ENCODE peak calls at places on chromosomes 3 and 15, in seven cellular contexts. L is EH; V is activated naive CD4-positive, alpha-beta T cell; U is naive thymus-derived CD8-positive, alpha-beta T cell; J is AG10803; Z is sciatic nerve; P is NCI-H2029 treated with DMSO at 0.1 percent for 48 hours. K is an unnamed sample.

GRCh38 chr15:92091155-92091734 is 237.7 kb downstream of the SLCO3A1 start:
- DNase-seq in L (peak), V (no peak), U (no peak), J (peak), Z (no peak), P (no peak), K (no peak)

GRCh38 chr3:27708246-27708645 is 13.9 kb downstream of the EOMES start:
- DNase-seq in L (no peak), V (no peak), U (no peak), J (no peak), Z (no peak), P (no peak), K (peak)

GRCh38 chr3:106114220-106114619 is 245.4 kb upstream of the CBLB start:
- DNase-seq in L (peak), V (no peak), U (no peak), J (peak), Z (no peak), P (no peak), K (peak)

GRCh38 chr15:40600956-40601355 is 6.9 kb downstream of the KNL1 start:
- DNase-seq in L (no peak), V (no peak), U (no peak), J (no peak), Z (no peak), P (no peak), K (no peak)

GRCh38 chr3:193665370-193665989 is 72.5 kb downstream of the OPA1 start:
- DNase-seq in L (peak), V (no peak), U (peak), J (peak), Z (no peak), P (peak), K (peak)

GRCh38 chr3:132721479-132722164 is 587 bp downstream of the NPHP3 start:
- DNase-seq in L (peak), V (no peak), U (no peak), J (peak), Z (peak), P (peak), K (peak)

GRCh38 chr15:71278989-71279756 is 163.9 kb downstream of the THSD4 start:
- DNase-seq in L (peak), V (no peak), U (no peak), J (peak), Z (peak), P (peak), K (peak)

GRCh38 chr15:57485869-57486268 is 105.8 kb upstream of the MYZAP start:
- DNase-seq in L (peak), V (no peak), U (no peak), J (peak), Z (no peak), P (no peak), K (peak)

GRCh38 chr15:97446138-97446537 is 514.4 kb upstream of the ARRDC4 start:
- DNase-seq in L (no peak), V (no peak), U (no peak), J (no peak), Z (no peak), P (no peak), K (no peak)

GRCh38 chr3:138862924-138863775 is 28.4 kb upstream of the PIK3CB start:
- DNase-seq in L (peak), V (no peak), U (no peak), J (peak), Z (no peak), P (no peak), K (peak)

GRCh38 chr15:89150762-89151305 is 62.6 kb downstream of the ABHD2 start:
- DNase-seq in L (no peak), V (no peak), U (no peak), J (no peak), Z (no peak), P (peak), K (no peak)

GRCh38 chr3:140859592-140860336 is 81.9 kb upstream of the SLC25A36 start:
- DNase-seq in L (peak), V (no peak), U (no peak), J (no peak), Z (no peak), P (peak), K (peak)

GRCh38 chr3:49333091-49333490 is 6.8 kb downstream of the USP4 start:
- DNase-seq in L (peak), V (no peak), U (peak), J (peak), Z (no peak), P (no peak), K (no peak)

GRCh38 chr3:49157289-49157688 is 8.8 kb downstream of the CCDC71 start:
- DNase-seq in L (no peak), V (no peak), U (no peak), J (no peak), Z (no peak), P (no peak), K (no peak)

GRCh38 chr15:90859234-90860131 is 8.9 kb upstream of the FURIN start:
- DNase-seq in L (peak), V (no peak), U (no peak), J (no peak), Z (no peak), P (no peak), K (no peak)

GRCh38 chr3:127488740-127489139 is 101.8 kb downstream of the TPRA1 start:
- DNase-seq in L (no peak), V (no peak), U (no peak), J (no peak), Z (peak), P (no peak), K (no peak)

GRCh38 chr3:113148307-113148703 is 63.1 kb upstream of the BOC start:
- DNase-seq in L (no peak), V (no peak), U (no peak), J (no peak), Z (no peak), P (no peak), K (no peak)

GRCh38 chr15:77292924-77293558 is 126.9 kb downstream of the PEAK1 start:
- DNase-seq in L (peak), V (no peak), U (no peak), J (no peak), Z (no peak), P (no peak), K (no peak)

GRCh38 chr3:135017494-135017893 is 222.4 kb downstream of the EPHB1 start:
- DNase-seq in L (no peak), V (no peak), U (no peak), J (no peak), Z (no peak), P (peak), K (no peak)

GRCh38 chr3:181947606-181948005 is 235.9 kb downstream of the SOX2 start:
- DNase-seq in L (no peak), V (no peak), U (no peak), J (no peak), Z (no peak), P (no peak), K (no peak)

GRCh38 chr15:90059208-90059985 is 42.9 kb downstream of the IDH2 start:
- DNase-seq in L (no peak), V (peak), U (peak), J (no peak), Z (peak), P (peak), K (no peak)

GRCh38 chr3:107690522-107691138 is 167.9 kb downstream of the BBX start:
- DNase-seq in L (peak), V (no peak), U (peak), J (peak), Z (no peak), P (peak), K (peak)

GRCh38 chr3:177439729-177440269 is 242.5 kb upstream of the TBL1XR1 start:
- DNase-seq in L (peak), V (no peak), U (no peak), J (peak), Z (no peak), P (no peak), K (no peak)

GRCh38 chr3:194658477-194659242 is 13.3 kb downstream of the LSG1 start:
- DNase-seq in L (no peak), V (no peak), U (no peak), J (no peak), Z (no peak), P (no peak), K (no peak)

GRCh38 chr15:83092309-83092976 is 15.0 kb upstream of the TM6SF1 start:
- DNase-seq in L (peak), V (no peak), U (no peak), J (no peak), Z (no peak), P (no peak), K (peak)

GRCh38 chr15:89747708-89748682 is 3.1 kb downstream of the MESP1 start:
- DNase-seq in L (no peak), V (no peak), U (no peak), J (no peak), Z (no peak), P (no peak), K (no peak)

GRCh38 chr15:64461577-64462162 is 1.3 kb downstream of the ZNF609 start:
- DNase-seq in L (no peak), V (no peak), U (peak), J (peak), Z (no peak), P (peak), K (no peak)

GRCh38 chr3:71987828-71988227 is 202.9 kb upstream of the PROK2 start:
- DNase-seq in L (peak), V (no peak), U (no peak), J (peak), Z (no peak), P (no peak), K (peak)

GRCh38 chr3:126927846-126928245 is 55.1 kb upstream of the PLXNA1 start:
- DNase-seq in L (peak), V (no peak), U (no peak), J (no peak), Z (no peak), P (no peak), K (peak)

K was measured in HT1080.